ENCODE peak calls at places on chromosomes 16 and 17, in six cellular contexts. S, V, I, O, U and L are unnamed samples.

GRCh38 chr16:69040144-69040909 is 65.1 kb upstream of the HAS3 start:
- DNase-seq in V (no peak), O (peak; percentile 58), U (no peak), S (no peak), I (no peak), L (no peak)

GRCh38 chr16:50695017-50696000 is 1.9 kb downstream of the NOD2 start:
- DNase-seq in O (no peak), S (no peak), I (no peak), U (peak; percentile 61), V (no peak), L (no peak)

GRCh38 chr16:67862623-67863583 is 9.9 kb upstream of the EDC4 start:
- DNase-seq in O (peak; percentile 89), U (peak; percentile 88), S (no peak), I (peak; percentile 37), V (no peak), L (no peak)

GRCh38 chr17:77400445-77400870 is 259.7 kb downstream of the SEC14L1 start:
- DNase-seq in I (peak; percentile 54), V (peak; percentile 77), U (no peak), O (no peak), S (no peak), L (no peak)

GRCh38 chr17:21252875-21253645 is at the start of gene NATD1:
- DNase-seq in I (peak; percentile 91), O (peak; percentile 78), S (peak; percentile 25), U (peak; percentile 92), V (peak; percentile 80), L (peak; percentile 69)

GRCh38 chr16:54931041-54931756 is 534 bp downstream of the IRX5 start:
- DNase-seq in V (no peak), O (peak; percentile 39), I (no peak), S (no peak), U (no peak), L (no peak)

GRCh38 chr16:48613061-48613957 is 3.3 kb upstream of the N4BP1 start:
- DNase-seq in I (peak; percentile 25), O (no peak), U (no peak), V (peak; percentile 83), S (no peak), L (no peak)

GRCh38 chr16:28556914-28557320 is 3.2 kb downstream of the SGF29 start:
- DNase-seq in V (no peak), S (no peak), U (no peak), O (no peak), I (no peak), L (no peak)

GRCh38 chr16:29848420-29849297 is 14.4 kb downstream of the CDIPT start:
- DNase-seq in U (peak; percentile 68), O (peak; percentile 71), S (no peak), V (peak; percentile 81), I (peak; percentile 81), L (peak; percentile 42)

GRCh38 chr17:58082341-58082869 is 814 bp upstream of the DYNLL2 start:
- DNase-seq in I (no peak), S (no peak), U (no peak), V (no peak), O (no peak), L (no peak)

GRCh38 chr17:79201536-79202227 is 127.1 kb downstream of the ENGASE start:
- DNase-seq in V (no peak), S (no peak), U (no peak), O (peak; percentile 46), I (no peak), L (no peak)

GRCh38 chr16:71449020-71449419 is 7.2 kb upstream of the TLE7 start:
- DNase-seq in O (no peak), S (no peak), U (no peak), V (no peak), I (no peak), L (no peak)

GRCh38 chr16:71453051-71453450 is 9.0 kb downstream of the ZNF23 start:
- DNase-seq in I (no peak), O (no peak), V (no peak), S (no peak), U (no peak), L (no peak)

GRCh38 chr16:71443714-71444113 is 1.9 kb upstream of the TLE7 start:
- DNase-seq in O (no peak), V (no peak), S (no peak), U (no peak), I (no peak), L (no peak)

GRCh38 chr16:71448274-71448866 is 6.5 kb upstream of the TLE7 start:
- DNase-seq in O (no peak), I (no peak), U (no peak), V (no peak), S (no peak), L (no peak)
- H3K4me3 ChIP-seq in O (no peak overlapping the region), I (no peak overlapping the region), U (no peak overlapping the region), V (no peak overlapping the region), S (no peak overlapping the region), L (no peak overlapping the region)

GRCh38 chr16:47081113-47081512 is 62.6 kb downstream of the NETO2 start:
- DNase-seq in O (no peak), I (no peak), V (no peak), S (no peak), U (no peak), L (no peak)

GRCh38 chr16:47084198-47084597 is 59.5 kb downstream of the NETO2 start:
- DNase-seq in V (no peak), S (no peak), O (no peak), I (no peak), U (no peak), L (no peak)

GRCh38 chr16:47079883-47080282 is 63.9 kb downstream of the NETO2 start:
- DNase-seq in S (no peak), V (no peak), U (no peak), I (no peak), O (no peak), L (no peak)
- H3K4me3 ChIP-seq in S (no peak overlapping the region), V (no peak overlapping the region), U (no peak overlapping the region), I (no peak overlapping the region), O (no peak overlapping the region), L (no peak overlapping the region)

DNA sequence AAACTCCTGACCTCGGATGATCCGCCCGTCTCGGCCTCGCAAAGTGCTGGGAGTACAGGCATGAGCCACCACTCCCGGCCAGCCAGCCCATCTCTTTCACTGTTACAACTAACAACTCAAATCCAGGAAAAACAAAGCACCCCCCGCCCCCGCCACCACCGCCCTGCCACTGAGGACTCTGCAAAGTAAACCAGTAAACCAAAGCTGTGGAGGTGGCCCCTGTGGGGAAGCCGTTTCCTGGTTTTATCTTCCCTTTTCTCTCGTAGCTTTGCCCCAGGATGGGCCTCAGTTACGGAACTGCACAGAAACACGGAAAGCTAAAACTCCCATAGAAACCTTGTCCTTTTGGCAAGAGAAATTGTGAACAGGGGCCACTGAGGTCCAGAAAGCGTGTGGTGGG is 17.5 kb downstream of the CHMP6 start:
- DNase-seq in S (no peak), U (no peak), O (no peak), I (no peak), V (no peak), L (no peak)
- H3K4me3 ChIP-seq in S (no peak overlapping the region), U (no peak overlapping the region), O (no peak overlapping the region), I (no peak overlapping the region), V (no peak overlapping the region), L (no peak overlapping the region)

GRCh38 chr17:2867441-2868424 is 71.5 kb downstream of the RAP1GAP2 start:
- DNase-seq in I (no peak), V (no peak), S (no peak), U (no peak), O (peak; percentile 98), L (no peak)
- H3K4me3 ChIP-seq in I (no peak overlapping the region), V (no peak overlapping the region), S (no peak overlapping the region), U (no peak overlapping the region), O (no peak overlapping the region), L (no peak overlapping the region)

DNA sequence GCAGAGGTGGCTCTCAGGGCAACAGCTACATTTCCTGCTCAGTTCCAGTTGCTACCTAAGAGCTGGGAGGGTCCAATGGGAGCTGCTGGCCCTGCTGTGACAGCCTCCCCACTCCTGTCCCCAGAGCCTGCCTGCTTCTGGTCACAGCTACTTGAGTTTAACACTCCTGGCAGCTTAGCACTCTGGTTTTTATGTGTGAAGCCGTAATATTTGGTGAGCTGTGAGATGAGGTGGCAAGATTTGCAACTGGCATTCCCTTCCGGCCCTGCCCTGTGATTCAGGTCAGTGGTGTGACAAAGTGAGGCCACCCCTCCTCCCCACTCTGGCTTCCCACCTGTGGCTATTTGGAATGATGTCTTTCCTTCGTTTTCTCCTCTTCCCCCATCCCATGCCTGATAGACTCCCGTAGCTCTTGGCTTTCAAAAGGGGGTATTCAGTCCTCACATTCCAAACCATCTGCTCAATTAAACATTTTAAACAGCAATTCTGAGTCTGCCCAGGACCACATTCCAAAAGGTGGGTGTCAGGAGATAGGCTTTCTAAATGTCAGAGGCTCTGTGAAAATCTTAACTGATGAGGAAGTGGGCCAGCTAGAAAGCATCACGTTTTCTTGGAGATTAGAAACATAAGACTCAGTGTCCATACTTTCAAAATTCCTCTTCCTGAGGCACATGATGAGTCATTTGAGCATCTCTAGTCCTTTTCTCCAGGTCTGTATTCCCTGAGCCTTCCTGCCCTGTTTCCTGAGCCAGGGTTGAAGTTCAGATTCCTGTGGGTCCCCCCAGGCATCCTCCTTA is 42.7 kb upstream of the SKAP1 start:
- DNase-seq in O (peak; percentile 57), I (no peak), U (no peak), V (no peak), S (no peak), L (peak; percentile 53)
- H3K4me3 ChIP-seq in O (no peak overlapping the region), I (no peak overlapping the region), U (no peak overlapping the region), V (no peak overlapping the region), S (no peak overlapping the region), L (no peak overlapping the region)

DNA sequence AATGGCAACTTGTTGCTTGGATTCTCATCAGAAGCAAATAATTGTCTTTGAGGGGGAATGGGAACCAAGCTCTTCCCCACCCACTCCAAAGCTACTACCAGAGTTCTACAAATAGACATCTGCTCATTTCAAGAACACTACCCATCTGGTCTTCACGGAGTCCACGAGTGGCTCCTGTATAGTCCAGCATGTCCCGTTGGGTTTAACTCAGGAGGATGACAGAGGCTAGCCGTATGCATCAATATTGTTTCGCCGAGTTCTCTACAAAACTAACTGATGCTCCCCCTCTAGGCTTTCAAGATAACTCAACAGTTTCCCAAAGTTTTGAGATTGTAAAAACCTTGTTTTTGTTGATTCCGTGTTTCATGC is 730 bp upstream of the BLMH start:
- DNase-seq in O (no peak), S (no peak), I (no peak), V (no peak), U (no peak), L (no peak)
- H3K4me3 ChIP-seq in O (peak overlapping the region; percentile 61), S (peak overlapping the region; percentile 67), I (peak overlapping the region; percentile 89), V (peak overlapping the region; percentile 77), U (peak overlapping the region; percentile 89), L (peak overlapping the region; percentile 93)

DNA sequence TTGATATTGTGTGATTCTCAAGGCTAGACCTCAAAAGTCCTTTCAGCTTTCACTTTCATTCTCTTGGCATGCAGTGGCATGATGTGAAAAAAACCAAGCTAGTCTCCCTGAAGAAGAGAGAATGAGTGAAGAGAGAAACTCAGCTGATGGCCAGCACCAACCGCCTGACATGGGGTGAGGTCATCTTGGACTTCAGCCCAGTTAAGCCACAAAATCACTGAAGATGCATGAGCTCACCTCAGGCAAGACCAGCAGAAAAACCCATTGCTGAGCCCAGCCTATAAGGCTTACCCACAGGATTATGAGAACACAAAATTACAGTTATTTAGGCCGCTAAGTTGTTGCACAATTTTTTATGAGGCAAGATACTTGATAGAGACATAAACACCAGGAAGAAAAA is 496.5 kb downstream of the TOX3 start:
- DNase-seq in V (no peak), I (no peak), O (peak; percentile 21), U (no peak), S (peak; percentile 94), L (no peak)
- H3K4me3 ChIP-seq in V (no peak overlapping the region), I (no peak overlapping the region), O (no peak overlapping the region), U (no peak overlapping the region), S (no peak overlapping the region), L (no peak overlapping the region)